ENCODE peak calls at places on chromosomes 12 and 14, in six cellular contexts. F is activated CD4-positive, alpha-beta memory T cell treated with anti-CD3 and anti-CD28 coated beads, Interleukin-2, amount 10 ng/mL, durations not matched to agents 7 days and 5 days; K is HuH-7; Q is neuronal stem cell; O is GM13977; G is NCI-H1436 treated with DMSO at 0.1 percent for 48 hours. N is an unnamed sample.

GRCh38 chr12:56839489-56840442 is 76.6 kb downstream of the HSD17B6 start:
- DNase-seq in Q (peak; percentile 35), O (peak; percentile 34), G (no peak), F (peak; percentile 38), K (peak; percentile 27), N (peak; percentile 30)

GRCh38 chr14:70018246-70018645 is 139.0 kb downstream of the SMOC1 start:
- DNase-seq in Q (no peak), F (no peak), K (no peak), G (no peak), O (no peak), N (no peak)

GRCh38 chr12:20132818-20133217 is 235.5 kb upstream of the PDE3A start:
- DNase-seq in O (no peak), F (no peak), K (no peak), G (no peak), Q (no peak), N (no peak)

GRCh38 chr12:41769810-41770209 is 374.9 kb downstream of the GXYLT1 start:
- DNase-seq in F (no peak), Q (no peak), O (no peak), K (no peak), G (no peak), N (no peak)

GRCh38 chr12:8948711-8949524 is 527 bp downstream of the M6PR start:
- DNase-seq in O (no peak), K (peak; percentile 8), G (no peak), F (peak; percentile 27), Q (peak; percentile 17), N (no peak)

GRCh38 chr14:38578278-38578681 is 322.4 kb upstream of the CLEC14A start:
- DNase-seq in Q (no peak), F (no peak), G (peak; percentile 37), K (no peak), O (no peak), N (no peak)

GRCh38 chr14:100168515-100168914 is 9.1 kb upstream of the DEGS2 start:
- DNase-seq in Q (no peak), O (no peak), G (no peak), K (no peak), F (no peak), N (no peak)

GRCh38 chr12:64669270-64669842 is 59.1 kb downstream of the RASSF3 start:
- DNase-seq in O (peak; percentile 41), K (no peak), G (no peak), Q (no peak), F (peak; percentile 60), N (no peak)

GRCh38 chr14:73503648-73504047 is 12.9 kb downstream of the RIOX1 start:
- DNase-seq in G (no peak), F (no peak), K (no peak), O (peak; percentile 53), Q (no peak), N (no peak)

GRCh38 chr14:55052259-55052930 is 948 bp downstream of the MAPK1IP1L start:
- DNase-seq in Q (no peak), G (no peak), K (no peak), F (no peak), O (peak; percentile 48), N (no peak)

GRCh38 chr14:24224618-24225071 is 7.5 kb downstream of the NEDD8 start:
- DNase-seq in G (no peak), K (no peak), F (no peak), O (no peak), Q (no peak), N (no peak)

GRCh38 chr14:63276492-63277342 is 42.0 kb downstream of the GPHB5 start:
- DNase-seq in K (peak; percentile 23), O (peak; percentile 53), F (no peak), Q (peak; percentile 38), G (peak; percentile 45), N (no peak)

GRCh38 chr12:52580496-52580895 is 6.9 kb upstream of the KRT74 start:
- DNase-seq in G (peak; percentile 16), O (no peak), Q (no peak), K (no peak), F (no peak), N (no peak)

GRCh38 chr14:99176156-99176945 is 95.6 kb downstream of the BCL11B start:
- DNase-seq in G (no peak), Q (no peak), K (no peak), F (peak; percentile 14), O (no peak), N (no peak)

GRCh38 chr12:59665692-59666091 is 69.9 kb downstream of the SLC16A7 start:
- DNase-seq in Q (no peak), G (no peak), K (no peak), F (no peak), O (no peak), N (no peak)

GRCh38 chr14:104135121-104135903 is 3.1 kb upstream of the KIF26A start:
- DNase-seq in O (no peak), G (no peak), K (no peak), Q (no peak), F (no peak), N (peak; percentile 55)

GRCh38 chr12:25495336-25496097 is 57.6 kb downstream of the LMNTD1 start:
- DNase-seq in F (no peak), Q (no peak), G (no peak), K (peak; percentile 30), O (no peak), N (no peak)

GRCh38 chr12:119913931-119914330 is 36.8 kb upstream of the CIT start:
- DNase-seq in K (no peak), O (no peak), G (no peak), F (no peak), Q (no peak), N (no peak)